ENCODE peak calls at places on chromosomes 3 and 15, in seven cellular contexts. T, D, G, V, M, F and B are unnamed samples.

GRCh38 chr3:18295171-18295920 is 129.8 kb downstream of the SATB1 start:
- DNase-seq in T (peak; percentile 9), D (peak; percentile 27), G (no peak), V (peak; percentile 50), M (peak; percentile 68), F (peak; percentile 81), B (no peak)

GRCh38 chr3:112814256-112814655 is 32.4 kb downstream of the CD200R1L start:
- DNase-seq in T (no peak), D (no peak), G (no peak), V (no peak), M (no peak), F (peak; percentile 34), B (no peak)

GRCh38 chr3:146577662-146578061 is 27.5 kb downstream of the PLSCR5 start:
- DNase-seq in T (no peak), D (peak; percentile 19), G (no peak), V (no peak), M (no peak), F (peak; percentile 29), B (no peak)

GRCh38 chr3:86930831-86931230 is 60.1 kb downstream of the VGLL3 start:
- DNase-seq in T (no peak), D (no peak), G (no peak), V (no peak), M (no peak), F (no peak), B (no peak)

GRCh38 chr15:100115066-100115710 is 226.6 kb downstream of the ADAMTS17 start:
- DNase-seq in T (no peak), D (no peak), G (no peak), V (no peak), M (no peak), F (peak; percentile 13), B (no peak)

GRCh38 chr3:11717301-11717700 is 73.6 kb upstream of the VGLL4 start:
- DNase-seq in T (no peak), D (no peak), G (no peak), V (no peak), M (no peak), F (no peak), B (no peak)

GRCh38 chr3:102398196-102398595 is 36.6 kb upstream of the ZPLD1 start:
- DNase-seq in T (no peak), D (no peak), G (no peak), V (no peak), M (no peak), F (no peak), B (no peak)

GRCh38 chr3:127762077-127762786 is 60.1 kb downstream of the MGLL start:
- DNase-seq in T (peak; percentile 44), D (peak; percentile 76), G (no peak), V (no peak), M (peak; percentile 67), F (no peak), B (no peak)

DNA sequence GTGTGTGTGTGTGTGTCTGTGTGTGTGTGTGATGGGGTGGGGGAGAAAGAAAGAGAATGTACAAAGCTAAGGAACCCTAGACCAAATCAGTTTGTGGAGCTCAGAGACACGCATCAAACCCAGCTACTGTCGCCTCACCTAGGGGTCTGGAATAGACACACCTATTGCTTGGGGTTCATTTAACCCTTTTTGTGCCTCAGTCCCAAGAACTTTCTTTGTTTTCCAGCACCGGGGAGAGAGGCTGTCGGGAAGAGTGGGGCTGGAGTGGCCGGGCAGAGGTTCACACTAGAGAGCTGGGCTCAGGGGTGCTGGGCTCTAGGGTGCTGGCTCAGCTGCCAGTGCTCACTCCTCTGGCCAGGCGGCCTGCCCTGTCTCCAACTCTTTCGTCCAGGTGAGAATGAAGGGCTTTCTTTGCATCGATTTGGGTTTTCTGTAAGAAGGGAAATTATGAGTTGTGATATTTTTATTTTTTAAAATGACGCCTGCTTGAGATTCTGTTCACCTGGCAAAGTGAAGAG is 221.5 kb downstream of the MEIS2 start:
- DNase-seq in T (no peak), D (no peak), G (no peak), V (no peak), M (no peak), F (peak; percentile 18), B (no peak)
- H3K4me3 ChIP-seq in T (no peak overlapping the region), D (no peak overlapping the region), G (no peak overlapping the region), V (no peak overlapping the region), M (no peak overlapping the region), F (peak overlapping the region; percentile 44), B (peak overlapping the region; percentile 64)

GRCh38 chr3:9408061-9408460 is 10.6 kb downstream of the SETD5 start:
- DNase-seq in T (no peak), D (no peak), G (no peak), V (no peak), M (no peak), F (no peak), B (no peak)
- H3K4me1 ChIP-seq in T (peaks cover 20% of the 10 kb centered on the region), D (peaks cover 100% of the 10 kb centered on the region), G (peaks cover 67% of the 10 kb centered on the region), V (peaks cover 97% of the 10 kb centered on the region), M (peaks cover 90% of the 10 kb centered on the region), F (peaks cover 26% of the 10 kb centered on the region), B (peaks cover 68% of the 10 kb centered on the region)

DNA sequence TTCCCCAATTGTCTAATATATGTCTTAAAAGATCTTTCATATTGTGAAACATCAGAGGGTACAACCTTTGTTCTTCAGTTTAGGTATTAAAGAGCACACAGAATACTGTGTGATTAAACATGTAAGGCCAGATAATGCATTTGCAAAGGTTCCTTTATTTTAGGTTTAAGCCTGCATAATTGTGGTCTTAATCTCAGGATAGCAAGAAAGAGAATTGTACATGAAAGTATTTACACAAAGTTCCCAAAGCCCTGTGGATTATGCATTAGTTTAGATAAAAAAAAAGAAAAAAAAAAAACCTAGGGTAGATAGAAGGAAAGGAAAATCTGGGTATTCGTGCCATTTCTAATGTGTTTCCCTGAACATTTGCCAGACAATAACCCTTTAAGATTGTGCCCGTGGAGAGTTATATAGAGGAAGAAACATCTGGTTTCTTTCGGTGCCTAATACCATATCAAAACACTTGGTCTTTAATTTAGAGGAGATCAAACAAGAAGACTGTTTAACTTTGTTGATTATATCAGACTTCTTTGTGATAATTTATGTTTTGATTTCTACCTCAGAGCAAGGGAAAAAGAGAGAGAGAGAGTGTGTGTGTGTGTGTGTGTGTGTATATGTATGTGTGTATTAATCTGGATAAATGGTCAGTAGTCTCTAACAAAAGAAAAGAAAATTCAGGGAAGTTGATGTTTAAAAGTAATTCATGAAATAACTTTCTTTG is 139.6 kb upstream of the CGNL1 start:
- DNase-seq in T (no peak), D (no peak), G (no peak), V (no peak), M (no peak), F (peak; percentile 34), B (no peak)
- H3K36me3 ChIP-seq in T (no peaks in the 10 kb centered on the region), D (peaks cover 24% of the 10 kb centered on the region), G (peaks cover 56% of the 10 kb centered on the region), V (no peaks in the 10 kb centered on the region), M (peaks cover 36% of the 10 kb centered on the region), F (peaks cover 12% of the 10 kb centered on the region), B (peaks cover 19% of the 10 kb centered on the region)

GRCh38 chr15:89813381-89814111 is 1.1 kb downstream of the ANPEP start:
- DNase-seq in T (no peak), D (no peak), G (no peak), V (no peak), M (no peak), F (no peak), B (no peak)
- H3K4me3 ChIP-seq in T (no peak overlapping the region), D (peak overlapping the region; percentile 50), G (peak overlapping the region; percentile 59), V (peak overlapping the region; percentile 53), M (peak overlapping the region; percentile 60), F (no peak overlapping the region), B (peak overlapping the region; percentile 72)

DNA sequence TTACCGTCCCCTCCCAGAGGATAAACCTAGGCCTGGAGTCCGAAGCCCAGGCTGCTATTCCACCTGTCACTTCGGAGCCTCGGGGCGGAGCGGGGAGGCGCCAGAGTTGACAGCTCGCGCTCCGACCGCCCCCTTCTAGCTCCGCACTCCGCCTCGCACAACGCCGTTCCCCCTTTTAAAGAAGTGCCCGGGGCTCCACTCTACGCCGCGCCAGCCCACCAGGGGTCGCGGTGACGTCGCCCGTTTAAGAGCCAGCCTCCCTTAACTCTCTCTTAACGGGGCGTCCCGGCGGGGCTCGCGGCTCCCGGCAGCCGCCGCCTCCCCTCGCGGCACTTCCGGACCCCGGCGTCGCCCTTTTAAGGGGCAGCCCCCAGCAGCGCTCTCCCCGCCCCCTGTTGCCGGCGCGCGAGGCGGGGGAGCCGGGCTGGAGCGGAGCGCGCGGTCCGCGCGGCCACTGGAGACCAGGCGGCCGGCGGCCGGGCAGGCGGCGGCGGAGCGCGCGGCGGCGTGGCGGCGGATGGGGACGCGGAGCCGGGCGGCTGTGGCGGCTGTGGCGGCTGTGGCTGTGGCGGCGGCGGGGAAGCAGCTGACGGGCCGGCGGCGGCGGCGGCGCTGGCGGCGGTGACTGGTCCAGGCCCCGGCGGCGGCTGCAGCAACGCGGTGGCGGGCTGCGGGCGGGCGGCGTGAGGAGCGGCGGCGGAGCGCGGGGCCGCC is at the start of gene INAFM2:
- DNase-seq in T (peak; percentile 91), D (peak; percentile 90), G (peak; percentile 89), V (peak; percentile 90), M (peak; percentile 94), F (peak; percentile 97), B (peak; percentile 72)
- H3K4me1 ChIP-seq in T (peaks cover 7% of the 10 kb centered on the region), D (peaks cover 53% of the 10 kb centered on the region), G (peaks cover 28% of the 10 kb centered on the region), V (peaks cover 50% of the 10 kb centered on the region), M (peaks cover 49% of the 10 kb centered on the region), F (peaks cover 48% of the 10 kb centered on the region), B (peaks cover 48% of the 10 kb centered on the region)

DNA sequence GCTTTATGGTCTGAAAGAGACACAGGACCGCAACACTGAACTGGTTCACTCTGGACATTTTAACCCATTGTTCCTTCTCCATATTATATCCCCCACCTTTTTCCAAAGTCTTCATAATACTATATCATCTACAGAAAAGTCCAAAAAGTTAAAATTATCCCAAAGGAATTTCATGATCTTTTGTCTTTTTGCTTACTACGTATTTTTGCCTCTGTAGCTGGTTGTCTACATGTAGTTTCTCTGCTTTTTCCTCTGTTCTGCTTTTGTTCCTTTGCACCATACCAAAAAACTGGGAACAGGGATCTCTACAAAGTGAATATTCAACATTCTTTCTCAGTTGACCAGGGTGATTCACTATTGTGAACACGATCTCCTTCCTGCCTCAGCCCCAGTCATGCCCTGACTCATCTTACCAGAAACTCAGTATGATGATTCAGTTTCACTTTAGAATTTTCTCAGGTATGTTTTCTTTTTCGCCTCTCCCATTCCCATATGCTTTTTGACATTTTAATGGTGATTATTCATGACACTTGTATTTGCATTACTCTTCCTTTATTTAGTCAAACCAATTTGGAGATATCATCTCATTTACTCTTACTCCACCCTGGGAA is 14.4 kb downstream of the EMC4 start:
- DNase-seq in T (no peak), D (no peak), G (no peak), V (no peak), M (no peak), F (no peak), B (no peak)
- H3K36me3 ChIP-seq in T (no peaks in the 10 kb centered on the region), D (peaks cover 56% of the 10 kb centered on the region), G (peaks cover 73% of the 10 kb centered on the region), V (peaks cover 35% of the 10 kb centered on the region), M (peaks cover 93% of the 10 kb centered on the region), F (no peaks in the 10 kb centered on the region), B (peaks cover 46% of the 10 kb centered on the region)

DNA sequence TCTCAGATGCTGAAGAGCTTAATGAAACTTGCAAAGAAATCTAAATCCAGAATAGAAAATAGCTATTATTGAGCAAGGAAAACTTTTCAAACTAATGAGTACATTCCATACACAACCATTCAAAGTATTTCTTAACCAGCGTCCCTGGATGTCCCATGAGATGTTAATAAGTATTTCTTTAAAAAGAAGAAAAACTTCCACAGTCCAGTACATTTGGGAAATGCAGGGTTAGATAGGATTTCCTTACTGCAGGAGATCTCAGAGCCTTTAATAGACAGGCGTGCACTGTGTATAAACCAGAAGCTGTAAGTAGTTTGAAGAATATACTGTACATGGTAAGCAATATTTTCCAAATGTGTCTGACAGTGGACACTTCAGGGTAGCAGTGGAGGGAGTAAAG is 29.6 kb upstream of the BHLHE40 start:
- DNase-seq in T (no peak), D (no peak), G (no peak), V (no peak), M (no peak), F (no peak), B (no peak)
- H3K4me3 ChIP-seq in T (no peak overlapping the region), D (no peak overlapping the region), G (no peak overlapping the region), V (no peak overlapping the region), M (no peak overlapping the region), F (no peak overlapping the region), B (no peak overlapping the region)